ENCODE peak calls at places on chromosome 9, in five cellular contexts. One of them, this sample, is unnamed.
A peak's percentile ranks its signal among the peaks of the same experiment; 100 is the strongest.

GRCh38 chr9:135820661-135821060 is 86.7 kb downstream of the CAMSAP1 start:
- DNase-seq in substantia nigra: no peak
- DNase-seq in AG04450: no peak
- DNase-seq in dorsolateral prefrontal cortex: no peak
- DNase-seq in aorta: peak; percentile 44
- DNase-seq in this sample: no peak

GRCh38 chr9:36282275-36282674 is 24.0 kb upstream of the GNE start:
- DNase-seq in aorta: no peak
- DNase-seq in dorsolateral prefrontal cortex: no peak
- DNase-seq in AG04450: no peak
- DNase-seq in substantia nigra: no peak
- DNase-seq in this sample: no peak

GRCh38 chr9:18142964-18143363 is 331.0 kb upstream of the ADAMTSL1 start:
- DNase-seq in AG04450: no peak
- DNase-seq in substantia nigra: no peak
- DNase-seq in dorsolateral prefrontal cortex: no peak
- DNase-seq in aorta: no peak
- DNase-seq in this sample: no peak

GRCh38 chr9:116156621-116157314 is 3.2 kb downstream of the PAPPA start:
- DNase-seq in substantia nigra: no peak
- DNase-seq in AG04450: no peak
- DNase-seq in dorsolateral prefrontal cortex: no peak
- DNase-seq in aorta: peak; percentile 84
- DNase-seq in this sample: no peak

GRCh38 chr9:33105504-33105903 is 29.0 kb upstream of the SMU1 start:
- DNase-seq in aorta: no peak
- DNase-seq in substantia nigra: no peak
- DNase-seq in AG04450: no peak
- DNase-seq in dorsolateral prefrontal cortex: no peak
- DNase-seq in this sample: no peak

GRCh38 chr9:86641970-86642369 is 287.8 kb upstream of the TUT7 start:
- DNase-seq in AG04450: no peak
- DNase-seq in aorta: no peak
- DNase-seq in dorsolateral prefrontal cortex: no peak
- DNase-seq in substantia nigra: no peak
- DNase-seq in this sample: no peak

GRCh38 chr9:87381746-87382145 is 115.9 kb upstream of the DAPK1 start:
- DNase-seq in AG04450: no peak
- DNase-seq in dorsolateral prefrontal cortex: no peak
- DNase-seq in aorta: no peak
- DNase-seq in substantia nigra: no peak
- DNase-seq in this sample: no peak

GRCh38 chr9:116094846-116095245 is 58.7 kb upstream of the PAPPA start:
- DNase-seq in substantia nigra: no peak
- DNase-seq in aorta: no peak
- DNase-seq in AG04450: no peak
- DNase-seq in dorsolateral prefrontal cortex: no peak
- DNase-seq in this sample: no peak

GRCh38 chr9:113548221-113549041 is 84.9 kb downstream of the RGS3 start:
- DNase-seq in dorsolateral prefrontal cortex: no peak
- DNase-seq in substantia nigra: peak; percentile 52
- DNase-seq in aorta: peak; percentile 86
- DNase-seq in AG04450: no peak
- DNase-seq in this sample: no peak

GRCh38 chr9:8208465-8208864 is 408.9 kb upstream of the DMAC1 start:
- DNase-seq in aorta: no peak
- DNase-seq in substantia nigra: no peak
- DNase-seq in dorsolateral prefrontal cortex: no peak
- DNase-seq in AG04450: no peak
- DNase-seq in this sample: no peak

GRCh38 chr9:8206720-8207119 is 407.1 kb upstream of the DMAC1 start:
- DNase-seq in dorsolateral prefrontal cortex: no peak
- DNase-seq in aorta: no peak
- DNase-seq in AG04450: no peak
- DNase-seq in substantia nigra: no peak
- DNase-seq in this sample: no peak

DNA sequence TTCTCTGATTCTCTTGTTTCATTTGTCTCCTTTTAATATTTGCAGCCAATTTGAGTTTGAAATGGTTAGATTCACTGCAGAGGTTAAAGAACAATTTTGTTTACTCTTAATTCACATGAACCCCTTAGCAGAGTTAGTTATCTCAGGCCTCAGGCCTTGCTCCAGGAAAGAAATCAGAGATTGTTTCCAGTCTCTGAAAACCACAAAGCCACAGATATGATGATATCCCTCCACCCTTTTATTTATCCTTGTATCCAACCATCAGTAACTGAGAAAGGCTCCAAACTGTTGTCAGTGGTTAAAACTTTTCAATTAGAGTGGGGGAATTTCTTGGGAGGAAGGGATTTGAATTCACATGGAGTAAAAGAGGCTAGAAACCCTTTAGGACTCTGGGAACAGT is 406.0 kb upstream of the DMAC1 start:
- DNase-seq in dorsolateral prefrontal cortex: no peak
- DNase-seq in substantia nigra: no peak
- DNase-seq in aorta: no peak
- DNase-seq in AG04450: no peak
- DNase-seq in this sample: no peak
- H3K27ac ChIP-seq in dorsolateral prefrontal cortex: no peak overlapping the region
- H3K27ac ChIP-seq in substantia nigra: no peak overlapping the region
- H3K27ac ChIP-seq in aorta: no peak overlapping the region
- H3K27ac ChIP-seq in AG04450: no peak overlapping the region
- H3K27ac ChIP-seq in this sample: no peak overlapping the region

GRCh38 chr9:15248106-15248505 is 58.9 kb downstream of the TTC39B start:
- DNase-seq in dorsolateral prefrontal cortex: no peak
- DNase-seq in aorta: no peak
- DNase-seq in AG04450: no peak
- DNase-seq in substantia nigra: no peak
- DNase-seq in this sample: no peak
- H3K27ac ChIP-seq in dorsolateral prefrontal cortex: no peak overlapping the region
- H3K27ac ChIP-seq in aorta: no peak overlapping the region
- H3K27ac ChIP-seq in AG04450: no peak overlapping the region
- H3K27ac ChIP-seq in substantia nigra: no peak overlapping the region
- H3K27ac ChIP-seq in this sample: no peak overlapping the region

GRCh38 chr9:75061169-75061568 is 26.8 kb downstream of the NMRK1 start:
- DNase-seq in substantia nigra: no peak
- DNase-seq in AG04450: no peak
- DNase-seq in dorsolateral prefrontal cortex: no peak
- DNase-seq in aorta: no peak
- DNase-seq in this sample: no peak
- H3K27ac ChIP-seq in substantia nigra: no peak overlapping the region
- H3K27ac ChIP-seq in AG04450: no peak overlapping the region
- H3K27ac ChIP-seq in dorsolateral prefrontal cortex: no peak overlapping the region
- H3K27ac ChIP-seq in aorta: no peak overlapping the region
- H3K27ac ChIP-seq in this sample: no peak overlapping the region

DNA sequence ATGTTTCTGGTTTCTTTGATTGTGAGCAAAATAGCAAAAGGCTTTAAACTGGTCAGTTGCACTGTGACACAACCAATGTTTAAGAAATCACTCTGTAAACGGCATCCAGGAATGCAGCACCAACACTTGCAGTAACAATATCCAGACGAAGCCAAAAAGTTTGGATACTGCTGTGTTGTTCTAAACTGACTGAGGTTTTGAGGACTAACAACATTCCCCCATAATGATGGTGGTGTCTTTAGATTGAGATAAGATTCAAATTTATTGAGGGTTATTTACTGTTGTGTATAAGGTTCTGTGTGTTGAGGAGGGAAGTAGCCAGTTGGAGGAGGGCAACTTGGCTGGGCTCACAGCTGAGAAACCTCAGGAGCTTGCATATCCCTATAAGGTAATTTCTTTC is 353.6 kb downstream of the BNC2 start:
- DNase-seq in dorsolateral prefrontal cortex: no peak
- DNase-seq in AG04450: no peak
- DNase-seq in substantia nigra: no peak
- DNase-seq in aorta: no peak
- DNase-seq in this sample: no peak
- H3K27ac ChIP-seq in dorsolateral prefrontal cortex: no peak overlapping the region
- H3K27ac ChIP-seq in AG04450: no peak overlapping the region
- H3K27ac ChIP-seq in substantia nigra: no peak overlapping the region
- H3K27ac ChIP-seq in aorta: no peak overlapping the region
- H3K27ac ChIP-seq in this sample: no peak overlapping the region

DNA sequence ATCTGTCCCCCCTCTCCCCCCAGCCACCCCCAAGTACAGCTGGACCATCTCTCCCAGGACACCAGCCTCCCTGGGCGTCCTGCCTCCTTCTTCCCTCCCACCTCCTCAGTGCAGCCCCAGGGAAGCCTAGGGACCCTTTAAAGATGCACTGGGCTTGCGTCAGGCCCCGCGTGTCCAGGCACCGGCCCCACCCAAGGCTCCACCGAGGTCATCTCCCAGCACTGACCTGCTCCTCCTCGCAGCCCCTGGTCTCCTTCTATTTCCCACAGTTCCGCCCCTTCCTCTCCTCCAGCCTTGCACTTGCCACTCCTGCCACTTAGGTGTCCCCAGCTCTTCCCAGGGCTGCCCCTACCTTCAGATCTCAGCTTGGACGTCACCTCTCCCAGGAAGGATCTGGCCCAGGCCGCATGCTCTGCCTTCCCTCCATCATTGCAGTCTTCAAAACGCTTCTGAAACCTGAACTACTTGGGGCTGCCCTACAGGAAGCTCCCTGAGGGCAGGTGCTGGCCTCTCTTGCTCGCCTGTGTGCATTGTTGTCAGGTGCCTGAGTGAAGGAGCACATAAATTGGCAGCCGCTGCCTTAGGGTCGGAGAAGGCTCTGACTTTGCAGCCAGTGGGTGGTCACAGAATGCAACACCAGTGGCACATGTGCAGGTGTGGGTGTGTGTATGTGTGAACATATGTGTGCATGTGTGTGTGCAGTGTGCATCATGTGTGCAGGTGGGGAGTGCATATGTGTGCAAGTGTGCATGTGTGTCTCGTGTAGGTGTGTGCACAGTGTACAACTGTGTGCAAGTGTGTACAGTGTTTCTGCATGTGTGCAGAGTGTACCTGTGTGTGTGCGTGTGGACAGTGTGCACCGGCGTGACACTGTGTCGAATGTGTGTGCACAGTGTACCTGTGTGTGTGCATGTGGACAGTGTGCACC is 152.9 kb downstream of the C9orf50 start:
- DNase-seq in AG04450: no peak
- DNase-seq in substantia nigra: no peak
- DNase-seq in aorta: no peak
- DNase-seq in dorsolateral prefrontal cortex: no peak
- DNase-seq in this sample: no peak
- H3K27ac ChIP-seq in AG04450: no peak overlapping the region
- H3K27ac ChIP-seq in substantia nigra: no peak overlapping the region
- H3K27ac ChIP-seq in aorta: no peak overlapping the region
- H3K27ac ChIP-seq in dorsolateral prefrontal cortex: no peak overlapping the region
- H3K27ac ChIP-seq in this sample: no peak overlapping the region

DNA sequence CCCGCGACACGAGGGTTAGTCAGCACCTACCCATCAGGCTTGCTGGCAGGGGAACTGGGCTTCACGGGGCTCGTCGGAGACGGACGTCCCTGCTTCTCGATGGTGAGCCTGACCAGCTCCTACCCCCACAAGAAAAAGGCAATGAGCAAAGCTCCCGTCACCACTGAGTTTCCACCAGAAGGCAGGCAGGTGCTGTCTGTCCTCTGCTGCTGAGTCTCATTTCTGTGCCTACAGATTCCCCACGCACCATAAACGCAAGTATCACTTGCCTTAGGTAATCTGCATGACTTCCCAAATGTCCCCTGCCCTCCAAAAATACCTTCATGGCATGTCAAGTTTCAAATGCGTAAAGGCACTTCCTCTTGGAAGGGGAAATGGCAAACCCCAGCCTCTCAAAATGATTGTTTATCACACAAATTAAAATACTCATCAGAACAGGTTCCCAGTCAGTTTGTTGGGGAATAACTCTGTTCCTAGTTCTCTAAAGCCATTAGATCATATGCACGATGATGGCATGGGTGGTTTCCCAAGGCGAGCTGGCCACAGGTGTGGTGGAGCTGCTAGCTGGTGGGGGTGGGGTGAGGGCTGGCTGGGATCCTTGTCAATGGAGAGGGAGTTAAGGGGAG is 85.0 kb downstream of the PRRT1B start:
- DNase-seq in AG04450: no peak
- DNase-seq in substantia nigra: peak; percentile 27
- DNase-seq in dorsolateral prefrontal cortex: no peak
- DNase-seq in aorta: no peak
- DNase-seq in this sample: no peak
- H3K27ac ChIP-seq in AG04450: no peak overlapping the region
- H3K27ac ChIP-seq in substantia nigra: no peak overlapping the region
- H3K27ac ChIP-seq in dorsolateral prefrontal cortex: no peak overlapping the region
- H3K27ac ChIP-seq in aorta: no peak overlapping the region
- H3K27ac ChIP-seq in this sample: no peak overlapping the region

GRCh38 chr9:134236001-134236421 is 71.6 kb upstream of the RNU6ATAC start:
- DNase-seq in substantia nigra: no peak
- DNase-seq in AG04450: no peak
- DNase-seq in dorsolateral prefrontal cortex: no peak
- DNase-seq in aorta: no peak
- DNase-seq in this sample: no peak
- H3K27ac ChIP-seq in substantia nigra: no peak overlapping the region
- H3K27ac ChIP-seq in AG04450: no peak overlapping the region
- H3K27ac ChIP-seq in dorsolateral prefrontal cortex: no peak overlapping the region
- H3K27ac ChIP-seq in aorta: no peak overlapping the region
- H3K27ac ChIP-seq in this sample: no peak overlapping the region

DNA sequence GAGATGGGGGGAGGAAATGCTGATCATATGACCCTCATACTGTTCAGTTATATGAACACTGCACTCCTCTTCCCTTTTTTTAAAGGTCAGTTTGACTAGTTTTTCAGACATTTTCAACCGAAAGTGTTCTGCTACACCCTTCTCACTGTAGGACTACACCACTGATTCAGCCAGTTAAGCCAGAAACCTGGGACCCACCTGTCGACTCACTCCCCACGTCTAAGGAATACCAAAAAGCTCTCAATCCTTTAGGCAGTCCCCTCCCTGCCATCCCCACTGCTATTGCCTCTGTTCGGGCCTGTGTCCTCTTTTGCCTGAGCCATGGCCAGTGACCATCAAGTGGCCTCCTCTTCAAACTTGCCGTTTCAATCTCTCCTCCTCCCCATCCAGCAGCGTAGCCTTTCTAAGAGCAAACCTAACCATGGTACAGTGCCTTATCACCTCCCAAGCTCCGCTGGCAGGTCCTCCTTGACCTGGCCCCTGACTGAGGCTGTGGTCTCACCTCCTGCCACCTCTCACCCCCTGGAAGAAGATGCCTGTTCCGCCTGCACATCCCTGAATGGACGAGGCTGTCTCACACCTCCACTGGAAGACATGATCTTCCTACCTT is 64.1 kb downstream of the GALNT12 start:
- DNase-seq in dorsolateral prefrontal cortex: no peak
- DNase-seq in substantia nigra: no peak
- DNase-seq in AG04450: no peak
- DNase-seq in aorta: no peak
- DNase-seq in this sample: no peak
- H3K27ac ChIP-seq in dorsolateral prefrontal cortex: no peak overlapping the region
- H3K27ac ChIP-seq in substantia nigra: no peak overlapping the region
- H3K27ac ChIP-seq in AG04450: no peak overlapping the region
- H3K27ac ChIP-seq in aorta: no peak overlapping the region
- H3K27ac ChIP-seq in this sample: no peak overlapping the region

This sample was measured in epithelial cell of prostate.